ENCODE peak calls at places on chromosomes 5 and 9, in six cellular contexts. O, V, Z, G, L and N are unnamed samples.
A peak's percentile ranks its signal among the peaks of the same experiment; 100 is the strongest.

GRCh38 chr5:77168187-77168883 is 42.1 kb upstream of the PDE8B start:
- DNase-seq in O (peak; percentile 57), V (no peak), Z (peak; percentile 50), G (no peak), L (no peak), N (no peak)

GRCh38 chr5:38382898-38383297 is 124.5 kb downstream of the EGFLAM start:
- DNase-seq in O (peak; percentile 68), V (peak; percentile 62), Z (peak; percentile 72), G (peak; percentile 41), L (peak; percentile 3), N (peak; percentile 14)

GRCh38 chr9:116572095-116572748 is 114.9 kb upstream of the TRIM32 start:
- DNase-seq in O (peak; percentile 84), V (peak; percentile 79), Z (peak; percentile 87), G (no peak), L (no peak), N (no peak)

GRCh38 chr5:110366716-110367115 is 359.8 kb downstream of the TMEM232 start:
- DNase-seq in O (no peak), V (no peak), Z (no peak), G (no peak), L (no peak), N (no peak)

GRCh38 chr9:35540315-35540714 is 50.4 kb downstream of the RUSC2 start:
- DNase-seq in O (no peak), V (no peak), Z (no peak), G (no peak), L (no peak), N (no peak)

GRCh38 chr9:20253635-20254034 is 368.7 kb downstream of the MLLT3 start:
- DNase-seq in O (no peak), V (no peak), Z (no peak), G (no peak), L (no peak), N (no peak)

GRCh38 chr9:91354846-91355245 is 6.9 kb downstream of the AUH start:
- DNase-seq in O (peak; percentile 43), V (no peak), Z (no peak), G (no peak), L (no peak), N (no peak)

GRCh38 chr9:136950656-136951030 is 1.4 kb upstream of the LCN12 start:
- DNase-seq in O (no peak), V (no peak), Z (no peak), G (no peak), L (no peak), N (no peak)

GRCh38 chr9:35871514-35871913 is 1.3 kb upstream of the OR13J1 start:
- DNase-seq in O (no peak), V (no peak), Z (no peak), G (no peak), L (no peak), N (no peak)

GRCh38 chr9:81113408-81114124 is 575.8 kb downstream of the TLE1 start:
- DNase-seq in O (no peak), V (no peak), Z (no peak), G (peak; percentile 6), L (no peak), N (no peak)

GRCh38 chr5:131394128-131394527 is 130.3 kb downstream of the CDC42SE2 start:
- DNase-seq in O (peak; percentile 69), V (no peak), Z (no peak), G (peak; percentile 69), L (peak; percentile 38), N (peak; percentile 33)

GRCh38 chr5:178143901-178144300 is 9.8 kb downstream of the NHP2 start:
- DNase-seq in O (peak; percentile 59), V (no peak), Z (no peak), G (no peak), L (no peak), N (no peak)

GRCh38 chr9:84939766-84940165 is 270.2 kb downstream of the NTRK2 start:
- DNase-seq in O (no peak), V (no peak), Z (no peak), G (no peak), L (no peak), N (no peak)

GRCh38 chr5:127891942-127892341 is 188.8 kb downstream of the CCDC192 start:
- DNase-seq in O (no peak), V (no peak), Z (no peak), G (no peak), L (no peak), N (no peak)

GRCh38 chr9:123360161-123361085 is 4.4 kb downstream of the CRB2 start:
- DNase-seq in O (no peak), V (peak; percentile 95), Z (no peak), G (peak; percentile 34), L (no peak), N (no peak)

GRCh38 chr9:116087751-116088194 is 65.8 kb upstream of the PAPPA start:
- DNase-seq in O (peak; percentile 85), V (no peak), Z (peak; percentile 47), G (no peak), L (no peak), N (peak; percentile 65)

GRCh38 chr5:137563301-137563645 is 64.1 kb upstream of the SPOCK1 start:
- DNase-seq in O (no peak), V (no peak), Z (no peak), G (no peak), L (no peak), N (no peak)

GRCh38 chr9:13552606-13553215 is 273.2 kb upstream of the MPDZ start:
- DNase-seq in O (no peak), V (no peak), Z (no peak), G (no peak), L (no peak), N (no peak)

GRCh38 chr5:5141011-5141599 is 975 bp downstream of the ADAMTS16 start:
- DNase-seq in O (no peak), V (no peak), Z (no peak), G (no peak), L (no peak), N (no peak)

GRCh38 chr5:53335115-53335514 is 145.3 kb upstream of the FST start:
- DNase-seq in O (peak; percentile 34), V (no peak), Z (no peak), G (no peak), L (no peak), N (no peak)

GRCh38 chr5:11904270-11904906 is at the start of gene CTNND2:
- DNase-seq in O (no peak), V (peak; percentile 82), Z (peak; percentile 9), G (no peak), L (no peak), N (no peak)

DNA sequence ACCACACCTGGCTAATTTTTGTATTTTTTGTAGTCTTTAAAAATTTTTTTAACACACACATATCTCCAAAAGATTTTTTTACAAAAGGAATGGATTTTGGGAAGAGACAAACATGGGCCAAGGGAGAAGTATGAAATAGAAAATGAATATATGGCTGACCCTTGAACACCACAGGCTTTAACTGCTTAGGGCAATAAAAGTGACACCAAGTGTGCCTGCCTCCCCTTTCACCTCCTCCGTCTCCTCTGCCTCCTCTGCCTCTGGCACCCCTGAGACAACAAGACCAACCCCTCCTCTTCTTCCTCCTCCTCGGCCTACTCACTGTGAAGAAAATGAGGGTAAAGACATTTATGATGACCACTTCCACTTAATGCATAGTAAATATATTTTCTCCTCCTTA is 483.9 kb downstream of the KDM4C start:
- DNase-seq in O (no peak), V (no peak), Z (no peak), G (no peak), L (no peak), N (no peak)
- H3K27ac ChIP-seq in O (no peak overlapping the region), V (no peak overlapping the region), Z (no peak overlapping the region), G (no peak overlapping the region), L (no peak overlapping the region), N (no peak overlapping the region)

GRCh38 chr5:9720361-9720760 is 90.2 kb upstream of the TAS2R1 start:
- DNase-seq in O (no peak), V (no peak), Z (no peak), G (no peak), L (no peak), N (no peak)
- H3K27ac ChIP-seq in O (no peak overlapping the region), V (no peak overlapping the region), Z (no peak overlapping the region), G (no peak overlapping the region), L (no peak overlapping the region), N (no peak overlapping the region)

GRCh38 chr5:79077680-79078365 is 8.3 kb downstream of the BHMT2 start:
- DNase-seq in O (peak; percentile 32), V (no peak), Z (no peak), G (no peak), L (no peak), N (no peak)
- H3K27ac ChIP-seq in O (no peak overlapping the region), V (no peak overlapping the region), Z (no peak overlapping the region), G (no peak overlapping the region), L (no peak overlapping the region), N (no peak overlapping the region)

GRCh38 chr5:81971086-81971693 is 633 bp upstream of the ATG10 start:
- DNase-seq in O (peak; percentile 21), V (no peak), Z (peak; percentile 47), G (peak; percentile 68), L (no peak), N (no peak)

GRCh38 chr5:81969226-81969625 is 2.6 kb upstream of the ATG10 start:
- DNase-seq in O (no peak), V (no peak), Z (no peak), G (no peak), L (no peak), N (no peak)

GRCh38 chr5:81969912-81970311 is 1.9 kb upstream of the ATG10 start:
- DNase-seq in O (no peak), V (no peak), Z (no peak), G (no peak), L (no peak), N (no peak)

GRCh38 chr5:81972496-81972791 is 621 bp downstream of the ATG10 start:
- DNase-seq in O (no peak), V (no peak), Z (no peak), G (no peak), L (no peak), N (no peak)

GRCh38 chr5:81971694-81972495 is at the start of gene ATG10:
- DNase-seq in O (peak; percentile 90), V (peak; percentile 95), Z (peak; percentile 91), G (peak; percentile 87), L (peak; percentile 80), N (no peak)
- H3K27ac ChIP-seq in O (peak within 1 kb of the TSS; percentile 98), V (peak within 1 kb of the TSS; percentile 99), Z (peak within 1 kb of the TSS; percentile 94), G (peak within 1 kb of the TSS; percentile 93), L (peak within 1 kb of the TSS; percentile 93), N (peak within 1 kb of the TSS; percentile 76)